ENCODE peak calls at places on chromosomes 11 and 22, in ten cellular contexts. Q is fibroblast of lung, E is left lung, L is Peyer's patch, W is mesenchymal stem cell, R is A549, J is A673, A is aorta, O is heart right ventricle, S is H1. T is an unnamed sample.

GRCh38 chr11:45333506-45333971 is 47.4 kb upstream of the SYT13 start:
- DNase-seq in E (no peak), S (no peak), R (peak; percentile 36), Q (peak; percentile 85), W (peak; percentile 98), O (peak; percentile 66), L (no peak), A (no peak), J (peak; percentile 92), T (peak; percentile 44)

GRCh38 chr22:37897805-37898204 is 8.3 kb upstream of the MICALL1 start:
- DNase-seq in S (no peak), E (no peak), L (no peak), R (no peak), A (no peak), O (no peak), J (no peak), W (no peak), Q (no peak), T (no peak)

GRCh38 chr22:49950396-49950994 is 10.1 kb upstream of the PIM3 start:
- DNase-seq in W (no peak), J (no peak), S (no peak), Q (no peak), E (peak; percentile 78), A (no peak), O (no peak), L (peak; percentile 67), R (no peak), T (no peak)

GRCh38 chr22:23414727-23415489 is 165.2 kb downstream of the IGLL1 start:
- DNase-seq in O (no peak), R (no peak), L (peak; percentile 35), S (no peak), J (no peak), A (peak; percentile 68), W (no peak), E (peak; percentile 70), Q (no peak), T (no peak)

GRCh38 chr11:1827095-1827797 is 7.5 kb upstream of the SYT8 start:
- DNase-seq in L (peak; percentile 73), E (peak; percentile 84), W (peak; percentile 50), Q (peak; percentile 74), A (peak; percentile 91), J (peak; percentile 60), S (no peak), O (peak; percentile 64), R (peak; percentile 41), T (peak; percentile 90)

GRCh38 chr11:61480261-61480660 is 28.3 kb upstream of the LRRC10B start:
- DNase-seq in L (no peak), Q (no peak), E (no peak), O (no peak), S (no peak), J (no peak), A (no peak), W (no peak), R (no peak), T (no peak)

GRCh38 chr11:133787379-133788103 is 57.8 kb downstream of the SPATA19 start:
- DNase-seq in L (no peak), J (no peak), E (no peak), S (no peak), R (no peak), A (no peak), O (no peak), W (no peak), Q (no peak), T (no peak)

GRCh38 chr22:37196539-37197450 is 8.7 kb upstream of the C1QTNF6 start:
- DNase-seq in W (peak; percentile 82), J (peak; percentile 17), O (peak; percentile 89), S (no peak), Q (peak; percentile 87), L (peak; percentile 89), E (peak; percentile 90), R (peak; percentile 92), A (peak; percentile 94), T (peak; percentile 84)

GRCh38 chr11:120128392-120129172 is 9.3 kb downstream of the TRIM29 start:
- DNase-seq in L (peak; percentile 86), E (peak; percentile 71), W (no peak), Q (peak; percentile 5), O (no peak), R (peak; percentile 60), J (peak; percentile 13), S (no peak), A (peak; percentile 86), T (peak; percentile 90)

GRCh38 chr11:66047541-66048365 is 1.2 kb downstream of the GAL3ST3 start:
- DNase-seq in Q (no peak), O (no peak), S (no peak), L (no peak), J (no peak), E (no peak), R (no peak), A (peak; percentile 68), W (no peak), T (no peak)

GRCh38 chr22:36829370-36830002 is 12.7 kb upstream of the PVALB start:
- DNase-seq in L (no peak), W (no peak), O (no peak), A (no peak), R (no peak), E (no peak), J (no peak), S (no peak), Q (no peak), T (no peak)

GRCh38 chr11:124874571-124875255 is 9.5 kb downstream of the ROBO3 start:
- DNase-seq in E (no peak), O (no peak), W (no peak), L (peak; percentile 24), J (no peak), Q (no peak), A (no peak), R (no peak), S (no peak), T (no peak)

GRCh38 chr22:26325641-26326040 is 103.4 kb upstream of the ASPHD2 start:
- DNase-seq in O (no peak), A (no peak), Q (no peak), J (no peak), E (no peak), S (no peak), L (no peak), R (no peak), W (no peak), T (no peak)

GRCh38 chr11:86041975-86042378 is 26.9 kb downstream of the PICALM start:
- DNase-seq in W (peak; percentile 89), S (peak; percentile 44), E (no peak), A (no peak), R (peak; percentile 85), L (no peak), Q (peak; percentile 93), J (peak; percentile 94), O (peak; percentile 89), T (peak; percentile 92)
- H3K4me1 ChIP-seq in W (peaks cover 5% of the 10 kb centered on the region), S (peaks cover 4% of the 10 kb centered on the region), E (peaks cover 24% of the 10 kb centered on the region), A (peaks cover 1% of the 10 kb centered on the region), R (peaks cover 34% of the 10 kb centered on the region), L (no peaks in the 10 kb centered on the region), Q (peaks cover 10% of the 10 kb centered on the region), J (peaks cover 48% of the 10 kb centered on the region), O (no peaks in the 10 kb centered on the region), T (peaks cover 3% of the 10 kb centered on the region)

GRCh38 chr11:112453601-112454577 is 193.2 kb upstream of the PLET1 start:
- DNase-seq in W (peak; percentile 24), Q (peak; percentile 40), A (peak; percentile 77), E (no peak), R (peak; percentile 30), L (no peak), O (peak; percentile 26), S (peak; percentile 10), J (peak; percentile 57), T (peak; percentile 60)

GRCh38 chr11:112457532-112457931 is 196.9 kb upstream of the PLET1 start:
- DNase-seq in S (no peak), Q (no peak), J (no peak), W (no peak), E (no peak), O (no peak), L (no peak), A (no peak), R (no peak), T (no peak)

GRCh38 chr11:112455791-112456190 is 195.1 kb upstream of the PLET1 start:
- DNase-seq in E (no peak), Q (peak; percentile 14), A (no peak), R (no peak), J (peak; percentile 71), S (no peak), W (no peak), L (no peak), O (no peak), T (peak; percentile 19)

GRCh38 chr11:112451250-112451649 is 190.6 kb upstream of the PLET1 start:
- DNase-seq in W (no peak), J (no peak), R (no peak), L (no peak), E (no peak), Q (no peak), S (no peak), A (no peak), O (no peak), T (no peak)

GRCh38 chr11:112454841-112455240 is 194.2 kb upstream of the PLET1 start:
- DNase-seq in W (no peak), E (no peak), S (no peak), Q (no peak), J (no peak), L (no peak), A (no peak), O (no peak), R (no peak), T (no peak)
- H3K4me1 ChIP-seq in W (no peaks in the 10 kb centered on the region), E (no peaks in the 10 kb centered on the region), S (no peaks in the 10 kb centered on the region), Q (no peaks in the 10 kb centered on the region), J (peaks cover 24% of the 10 kb centered on the region), L (no peaks in the 10 kb centered on the region), A (no peaks in the 10 kb centered on the region), O (no peaks in the 10 kb centered on the region), R (no peaks in the 10 kb centered on the region), T (peaks cover 6% of the 10 kb centered on the region)

GRCh38 chr22:46727813-46728364 is 10.2 kb downstream of the CERK start:
- DNase-seq in A (no peak), L (no peak), J (no peak), Q (no peak), O (no peak), S (no peak), E (no peak), W (no peak), R (no peak), T (no peak)
- H3K4me1 ChIP-seq in A (no peaks in the 10 kb centered on the region), L (peaks cover 8% of the 10 kb centered on the region), J (peaks cover 14% of the 10 kb centered on the region), Q (no peaks in the 10 kb centered on the region), O (peaks cover 32% of the 10 kb centered on the region), S (no peaks in the 10 kb centered on the region), E (no peaks in the 10 kb centered on the region), W (peaks cover 25% of the 10 kb centered on the region), R (no peaks in the 10 kb centered on the region), T (no peaks in the 10 kb centered on the region)

GRCh38 chr22:46052801-46053562 is 76.0 kb upstream of the WNT7B start:
- DNase-seq in J (peak; percentile 58), O (no peak), A (peak; percentile 77), Q (peak; percentile 61), S (no peak), E (peak; percentile 85), R (no peak), W (no peak), L (peak; percentile 60), T (peak; percentile 33)

GRCh38 chr22:46051646-46052045 is 74.7 kb upstream of the WNT7B start:
- DNase-seq in A (no peak), W (no peak), R (no peak), Q (no peak), L (no peak), E (no peak), O (no peak), S (no peak), J (no peak), T (no peak)

GRCh38 chr22:46053563-46054090 is 76.7 kb upstream of the WNT7B start:
- DNase-seq in S (no peak), W (no peak), J (peak; percentile 74), A (peak; percentile 92), E (peak; percentile 94), Q (peak; percentile 60), R (no peak), O (peak; percentile 80), L (peak; percentile 90), T (peak; percentile 79)

GRCh38 chr22:46050916-46051614 is 74.1 kb upstream of the WNT7B start:
- DNase-seq in R (no peak), S (no peak), L (peak; percentile 42), E (no peak), A (peak; percentile 67), W (no peak), J (no peak), O (no peak), Q (no peak), T (no peak)

GRCh38 chr22:46052331-46052771 is 75.4 kb upstream of the WNT7B start:
- DNase-seq in R (no peak), L (no peak), A (peak; percentile 66), J (no peak), Q (no peak), S (no peak), O (no peak), W (no peak), E (peak; percentile 43), T (no peak)
- H3K4me1 ChIP-seq in R (peaks cover 33% of the 10 kb centered on the region), L (peaks cover 13% of the 10 kb centered on the region), A (no peaks in the 10 kb centered on the region), J (peaks cover 44% of the 10 kb centered on the region), Q (peaks cover 24% of the 10 kb centered on the region), S (no peaks in the 10 kb centered on the region), O (peaks cover 30% of the 10 kb centered on the region), W (peaks cover 35% of the 10 kb centered on the region), E (peaks cover 40% of the 10 kb centered on the region), T (peaks cover 46% of the 10 kb centered on the region)